ENCODE peak calls at places on chromosomes 16 and 17, in nine cellular contexts. One of them, this sample, is unnamed.

GRCh38 chr16:66474750-66475199 is 47.7 kb downstream of the BEAN1 start:
- DNase-seq in adrenal gland: no peak
- DNase-seq in IMR-90: no peak
- DNase-seq in Peyer's patch: peak
- DNase-seq in right lobe of liver: no peak
- DNase-seq in sigmoid colon: peak
- DNase-seq in breast epithelium: no peak
- DNase-seq in A549: no peak
- DNase-seq in lower leg skin: peak
- DNase-seq in this sample: peak

GRCh38 chr16:20383106-20384029 is 21.2 kb downstream of the PDILT start:
- DNase-seq in Peyer's patch: peak
- DNase-seq in adrenal gland: peak
- DNase-seq in IMR-90: peak
- DNase-seq in sigmoid colon: peak
- DNase-seq in breast epithelium: peak
- DNase-seq in right lobe of liver: peak
- DNase-seq in lower leg skin: no peak
- DNase-seq in A549: peak
- DNase-seq in this sample: peak

GRCh38 chr17:81302861-81303326 is 7.8 kb upstream of the SLC38A10 start:
- DNase-seq in right lobe of liver: no peak
- DNase-seq in lower leg skin: no peak
- DNase-seq in IMR-90: no peak
- DNase-seq in Peyer's patch: no peak
- DNase-seq in A549: no peak
- DNase-seq in breast epithelium: no peak
- DNase-seq in adrenal gland: no peak
- DNase-seq in sigmoid colon: no peak
- DNase-seq in this sample: no peak

GRCh38 chr17:32970281-32970680 is 21.4 kb upstream of the SPACA3 start:
- DNase-seq in Peyer's patch: no peak
- DNase-seq in breast epithelium: no peak
- DNase-seq in IMR-90: no peak
- DNase-seq in adrenal gland: no peak
- DNase-seq in lower leg skin: no peak
- DNase-seq in right lobe of liver: no peak
- DNase-seq in sigmoid colon: no peak
- DNase-seq in A549: no peak
- DNase-seq in this sample: no peak

GRCh38 chr17:28335959-28336871 is 654 bp downstream of the TNFAIP1 start:
- DNase-seq in adrenal gland: peak
- DNase-seq in Peyer's patch: peak
- DNase-seq in lower leg skin: peak
- DNase-seq in IMR-90: peak
- DNase-seq in right lobe of liver: peak
- DNase-seq in A549: peak
- DNase-seq in sigmoid colon: peak
- DNase-seq in breast epithelium: peak
- DNase-seq in this sample: peak

GRCh38 chr17:55067697-55068439 is 99.3 kb downstream of the STXBP4 start:
- DNase-seq in right lobe of liver: no peak
- DNase-seq in A549: no peak
- DNase-seq in adrenal gland: no peak
- DNase-seq in breast epithelium: no peak
- DNase-seq in sigmoid colon: no peak
- DNase-seq in lower leg skin: no peak
- DNase-seq in Peyer's patch: no peak
- DNase-seq in IMR-90: peak
- DNase-seq in this sample: peak

GRCh38 chr16:50304467-50305440 is 38.4 kb downstream of the ADCY7 start:
- DNase-seq in right lobe of liver: no peak
- DNase-seq in sigmoid colon: peak
- DNase-seq in lower leg skin: peak
- DNase-seq in breast epithelium: no peak
- DNase-seq in Peyer's patch: peak
- DNase-seq in IMR-90: no peak
- DNase-seq in A549: no peak
- DNase-seq in adrenal gland: no peak
- DNase-seq in this sample: no peak

GRCh38 chr17:5418858-5419355 is 555 bp downstream of the NUP88 start:
- DNase-seq in right lobe of liver: no peak
- DNase-seq in lower leg skin: peak
- DNase-seq in IMR-90: peak
- DNase-seq in breast epithelium: no peak
- DNase-seq in sigmoid colon: no peak
- DNase-seq in adrenal gland: peak
- DNase-seq in A549: no peak
- DNase-seq in Peyer's patch: peak
- DNase-seq in this sample: peak

GRCh38 chr17:81335388-81336157 is 40.5 kb upstream of the SLC38A10 start:
- DNase-seq in Peyer's patch: peak
- DNase-seq in A549: no peak
- DNase-seq in sigmoid colon: no peak
- DNase-seq in lower leg skin: no peak
- DNase-seq in right lobe of liver: no peak
- DNase-seq in IMR-90: no peak
- DNase-seq in adrenal gland: no peak
- DNase-seq in breast epithelium: no peak
- DNase-seq in this sample: no peak

GRCh38 chr17:50219939-50220465 is 18.6 kb upstream of the COL1A1 start:
- DNase-seq in IMR-90: peak
- DNase-seq in adrenal gland: no peak
- DNase-seq in breast epithelium: no peak
- DNase-seq in lower leg skin: no peak
- DNase-seq in Peyer's patch: peak
- DNase-seq in right lobe of liver: no peak
- DNase-seq in sigmoid colon: no peak
- DNase-seq in A549: no peak
- DNase-seq in this sample: no peak

GRCh38 chr16:80369138-80369537 is 171.7 kb upstream of the DYNLRB2 start:
- DNase-seq in breast epithelium: no peak
- DNase-seq in sigmoid colon: no peak
- DNase-seq in right lobe of liver: no peak
- DNase-seq in IMR-90: no peak
- DNase-seq in A549: no peak
- DNase-seq in lower leg skin: no peak
- DNase-seq in Peyer's patch: no peak
- DNase-seq in adrenal gland: no peak
- DNase-seq in this sample: no peak

GRCh38 chr16:83781-84615 is 6.0 kb downstream of the MPG start:
- DNase-seq in adrenal gland: no peak
- DNase-seq in A549: no peak
- DNase-seq in right lobe of liver: no peak
- DNase-seq in sigmoid colon: peak
- DNase-seq in breast epithelium: no peak
- DNase-seq in lower leg skin: no peak
- DNase-seq in IMR-90: peak
- DNase-seq in Peyer's patch: no peak
- DNase-seq in this sample: peak

GRCh38 chr17:14775761-14776492 is 475.0 kb downstream of the HS3ST3B1 start:
- DNase-seq in adrenal gland: no peak
- DNase-seq in sigmoid colon: no peak
- DNase-seq in lower leg skin: no peak
- DNase-seq in right lobe of liver: no peak
- DNase-seq in Peyer's patch: no peak
- DNase-seq in A549: no peak
- DNase-seq in IMR-90: no peak
- DNase-seq in breast epithelium: no peak
- DNase-seq in this sample: no peak

GRCh38 chr17:83193336-83194188 is 114.2 kb downstream of the METRNL start:
- DNase-seq in Peyer's patch: peak
- DNase-seq in breast epithelium: peak
- DNase-seq in A549: no peak
- DNase-seq in sigmoid colon: peak
- DNase-seq in adrenal gland: peak
- DNase-seq in right lobe of liver: peak
- DNase-seq in IMR-90: no peak
- DNase-seq in lower leg skin: peak
- DNase-seq in this sample: peak

GRCh38 chr17:2981325-2981724 is 82.1 kb downstream of the OR1D5 start:
- DNase-seq in sigmoid colon: peak
- DNase-seq in lower leg skin: peak
- DNase-seq in IMR-90: no peak
- DNase-seq in right lobe of liver: no peak
- DNase-seq in A549: no peak
- DNase-seq in adrenal gland: no peak
- DNase-seq in breast epithelium: no peak
- DNase-seq in Peyer's patch: peak
- DNase-seq in this sample: no peak

GRCh38 chr17:2986925-2987324 is 76.5 kb downstream of the OR1D5 start:
- DNase-seq in sigmoid colon: no peak
- DNase-seq in IMR-90: no peak
- DNase-seq in adrenal gland: no peak
- DNase-seq in lower leg skin: peak
- DNase-seq in breast epithelium: no peak
- DNase-seq in A549: no peak
- DNase-seq in Peyer's patch: no peak
- DNase-seq in right lobe of liver: no peak
- DNase-seq in this sample: no peak

GRCh38 chr17:2980904-2981246 is 82.5 kb downstream of the OR1D5 start:
- DNase-seq in sigmoid colon: peak
- DNase-seq in lower leg skin: peak
- DNase-seq in adrenal gland: no peak
- DNase-seq in right lobe of liver: no peak
- DNase-seq in Peyer's patch: peak
- DNase-seq in breast epithelium: no peak
- DNase-seq in A549: no peak
- DNase-seq in IMR-90: no peak
- DNase-seq in this sample: no peak

GRCh38 chr17:2980211-2980903 is 83.0 kb downstream of the OR1D5 start:
- DNase-seq in lower leg skin: no peak
- DNase-seq in adrenal gland: no peak
- DNase-seq in sigmoid colon: no peak
- DNase-seq in A549: no peak
- DNase-seq in right lobe of liver: no peak
- DNase-seq in breast epithelium: peak
- DNase-seq in IMR-90: no peak
- DNase-seq in Peyer's patch: peak
- DNase-seq in this sample: no peak

GRCh38 chr17:2982854-2983636 is 80.4 kb downstream of the OR1D5 start:
- DNase-seq in sigmoid colon: peak
- DNase-seq in lower leg skin: peak
- DNase-seq in IMR-90: peak
- DNase-seq in right lobe of liver: no peak
- DNase-seq in Peyer's patch: peak
- DNase-seq in A549: peak
- DNase-seq in breast epithelium: peak
- DNase-seq in adrenal gland: peak
- DNase-seq in this sample: peak
- TF ChIP-seq POLR2A in sigmoid colon: no peak
- TF ChIP-seq POLR2A in lower leg skin: no peak
- TF ChIP-seq POLR2A in IMR-90: no peak
- TF ChIP-seq POLR2A in right lobe of liver: no peak
- TF ChIP-seq POLR2A in Peyer's patch: no peak
- TF ChIP-seq POLR2A in A549: no peak
- TF ChIP-seq POLR2A in breast epithelium: no peak
- TF ChIP-seq POLR2A in adrenal gland: no peak
- TF ChIP-seq POLR2A in this sample: no peak

GRCh38 chr17:47099987-47100711 is 88.9 kb downstream of the CDC27 start:
- DNase-seq in breast epithelium: peak
- DNase-seq in A549: peak
- DNase-seq in IMR-90: peak
- DNase-seq in Peyer's patch: peak
- DNase-seq in lower leg skin: peak
- DNase-seq in sigmoid colon: peak
- DNase-seq in adrenal gland: peak
- DNase-seq in right lobe of liver: peak
- DNase-seq in this sample: peak
- TF ChIP-seq POLR2A in breast epithelium: no peak
- TF ChIP-seq POLR2A in A549: peak
- TF ChIP-seq POLR2A in IMR-90: no peak
- TF ChIP-seq POLR2A in Peyer's patch: no peak
- TF ChIP-seq POLR2A in lower leg skin: no peak
- TF ChIP-seq POLR2A in sigmoid colon: peak
- TF ChIP-seq POLR2A in adrenal gland: no peak
- TF ChIP-seq POLR2A in right lobe of liver: peak
- TF ChIP-seq POLR2A in this sample: peak

DNA sequence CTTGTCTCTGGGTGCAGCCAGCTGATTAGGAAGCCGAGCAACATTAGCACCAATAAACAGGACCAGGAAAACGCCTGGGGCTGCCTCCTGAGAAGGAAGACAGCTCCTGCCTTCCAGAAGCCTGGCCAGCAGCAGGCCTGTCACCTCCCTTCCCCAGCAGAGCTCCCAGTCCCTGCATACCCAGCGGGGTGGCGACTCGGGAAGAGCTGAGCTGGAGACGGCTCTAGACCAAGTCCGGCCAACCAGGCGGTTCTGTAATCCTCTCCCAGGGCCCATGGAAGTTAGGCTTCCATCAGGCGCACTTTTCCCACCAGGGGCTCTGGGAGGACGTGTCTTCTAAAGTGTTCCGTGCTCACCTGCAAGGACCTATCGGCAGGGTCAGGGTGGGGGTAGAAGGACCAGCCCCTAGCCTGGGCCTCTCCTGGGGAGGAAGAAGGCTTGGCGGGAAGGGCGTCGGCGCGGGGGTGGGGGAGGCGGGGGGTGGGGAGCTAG is 12.0 kb upstream of the CLUH start:
- DNase-seq in right lobe of liver: no peak
- DNase-seq in adrenal gland: no peak
- DNase-seq in Peyer's patch: peak
- DNase-seq in IMR-90: no peak
- DNase-seq in A549: no peak
- DNase-seq in breast epithelium: no peak
- DNase-seq in sigmoid colon: no peak
- DNase-seq in lower leg skin: no peak
- DNase-seq in this sample: no peak
- TF ChIP-seq POLR2A in right lobe of liver: no peak
- TF ChIP-seq POLR2A in adrenal gland: no peak
- TF ChIP-seq POLR2A in Peyer's patch: no peak
- TF ChIP-seq POLR2A in IMR-90: no peak
- TF ChIP-seq POLR2A in A549: no peak
- TF ChIP-seq POLR2A in breast epithelium: no peak
- TF ChIP-seq POLR2A in sigmoid colon: no peak
- TF ChIP-seq POLR2A in lower leg skin: no peak
- TF ChIP-seq POLR2A in this sample: no peak

DNA sequence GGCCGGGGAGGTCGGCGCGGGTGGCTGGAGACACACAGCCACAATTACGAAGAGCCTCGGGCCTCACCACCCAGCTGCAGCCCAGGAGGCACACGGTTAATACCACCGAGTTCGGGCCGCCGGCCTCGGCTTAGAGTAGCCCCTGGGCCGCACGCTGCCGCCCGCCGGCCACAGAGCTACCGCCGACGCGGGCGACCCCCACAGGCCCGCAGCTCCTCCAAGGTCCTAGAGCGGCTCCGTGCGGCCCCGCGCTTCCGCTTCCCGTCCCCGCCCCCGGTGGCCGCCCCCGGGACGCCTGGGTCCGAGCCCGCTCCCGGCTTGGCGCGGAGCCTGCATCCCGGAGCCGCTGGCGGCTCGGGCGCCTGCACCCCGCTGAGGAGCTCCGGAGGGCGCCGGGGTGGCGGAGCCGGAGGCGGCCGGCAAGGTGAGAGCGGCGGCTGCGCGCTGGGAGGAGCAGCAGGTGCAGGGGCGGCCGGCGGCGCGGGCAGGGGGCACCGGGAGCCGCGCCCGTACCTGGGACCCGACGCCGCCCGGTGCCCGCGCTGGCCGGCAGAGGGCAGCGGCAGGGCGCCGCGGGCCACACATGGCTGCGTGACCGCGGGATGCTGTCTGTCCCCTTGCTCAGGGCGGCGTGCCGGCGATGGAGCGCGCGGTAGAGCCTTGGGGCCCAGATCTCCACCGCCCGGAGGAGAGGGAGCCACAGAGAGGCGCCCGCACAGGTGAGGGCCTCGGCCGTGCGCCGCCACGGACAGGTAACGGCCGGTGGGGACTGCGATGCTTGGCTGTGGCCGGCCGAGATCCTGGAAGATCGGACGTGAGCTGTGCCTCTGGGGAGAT is at the start of gene ZNF48:
- DNase-seq in adrenal gland: peak
- DNase-seq in A549: peak
- DNase-seq in breast epithelium: peak
- DNase-seq in right lobe of liver: peak
- DNase-seq in sigmoid colon: peak
- DNase-seq in lower leg skin: peak
- DNase-seq in Peyer's patch: peak
- DNase-seq in IMR-90: peak
- DNase-seq in this sample: peak
- TF ChIP-seq POLR2A in adrenal gland: no peak
- TF ChIP-seq POLR2A in A549: peak
- TF ChIP-seq POLR2A in breast epithelium: no peak
- TF ChIP-seq POLR2A in right lobe of liver: peak
- TF ChIP-seq POLR2A in sigmoid colon: no peak
- TF ChIP-seq POLR2A in lower leg skin: no peak
- TF ChIP-seq POLR2A in Peyer's patch: peak
- TF ChIP-seq POLR2A in IMR-90: no peak
- TF ChIP-seq POLR2A in this sample: peak

This sample was measured in NB4.